ENCODE peak calls at places on chromosomes 5 and 9, in eight cellular contexts. X, I, L, F, B, S, P and C are unnamed samples.

GRCh38 chr5:169795311-169795710 is 158.2 kb downstream of the DOCK2 start:
- DNase-seq in X (no peak), I (no peak), L (no peak), F (no peak), B (no peak), S (peak; percentile 85), P (no peak), C (no peak)

GRCh38 chr5:36383942-36384341 is 82.2 kb upstream of the RANBP3L start:
- DNase-seq in X (no peak), I (no peak), L (no peak), F (no peak), B (no peak), S (no peak), P (no peak), C (no peak)

GRCh38 chr9:37920471-37921167 is 16.7 kb upstream of the SLC25A51 start:
- DNase-seq in X (no peak), I (no peak), L (no peak), F (no peak), B (peak; percentile 59), S (peak; percentile 15), P (no peak), C (no peak)

GRCh38 chr9:124657526-124657925 is 113.6 kb downstream of the NR6A1 start:
- DNase-seq in X (no peak), I (no peak), L (no peak), F (no peak), B (no peak), S (peak; percentile 9), P (no peak), C (no peak)

GRCh38 chr5:93249651-93250289 is 331.2 kb downstream of the NR2F1-AS1 start:
- DNase-seq in X (no peak), I (no peak), L (peak; percentile 34), F (peak; percentile 87), B (no peak), S (no peak), P (no peak), C (no peak)

GRCh38 chr9:78288214-78288892 is 8.6 kb upstream of the PSAT1 start:
- DNase-seq in X (no peak), I (no peak), L (no peak), F (no peak), B (no peak), S (no peak), P (peak; percentile 29), C (no peak)

GRCh38 chr5:180090769-180091546 is 19.4 kb upstream of the RNF130 start:
- DNase-seq in X (no peak), I (no peak), L (peak; percentile 64), F (peak; percentile 43), B (peak; percentile 67), S (peak; percentile 72), P (peak; percentile 52), C (peak; percentile 75)

GRCh38 chr9:89252910-89253309 is 58.1 kb upstream of the CKS2 start:
- DNase-seq in X (no peak), I (no peak), L (no peak), F (no peak), B (no peak), S (no peak), P (no peak), C (no peak)

GRCh38 chr9:135971892-135972291 is 10.7 kb upstream of the UBAC1 start:
- DNase-seq in X (peak; percentile 68), I (no peak), L (peak; percentile 67), F (no peak), B (peak; percentile 98), S (peak; percentile 43), P (peak; percentile 71), C (peak; percentile 38)

GRCh38 chr5:111016801-111017200 is 54.7 kb upstream of the TSLP start:
- DNase-seq in X (no peak), I (no peak), L (no peak), F (no peak), B (no peak), S (no peak), P (no peak), C (no peak)

GRCh38 chr9:104863180-104863883 is 64.6 kb downstream of the ABCA1 start:
- DNase-seq in X (no peak), I (peak; percentile 82), L (peak; percentile 44), F (peak; percentile 78), B (peak; percentile 54), S (peak; percentile 67), P (peak; percentile 59), C (peak; percentile 75)

GRCh38 chr9:125991886-125992529 is 244.8 kb downstream of the PBX3 start:
- DNase-seq in X (no peak), I (no peak), L (no peak), F (no peak), B (no peak), S (no peak), P (no peak), C (no peak)

GRCh38 chr9:126326228-126327015 is at the start of gene MVB12B:
- DNase-seq in X (no peak), I (peak; percentile 89), L (no peak), F (peak; percentile 37), B (peak; percentile 49), S (peak; percentile 53), P (no peak), C (peak; percentile 58)

GRCh38 chr9:19828586-19828985 is 39.7 kb upstream of the SLC24A2 start:
- DNase-seq in X (no peak), I (no peak), L (no peak), F (no peak), B (no peak), S (no peak), P (no peak), C (no peak)

GRCh38 chr9:35521708-35522107 is 31.8 kb downstream of the RUSC2 start:
- DNase-seq in X (no peak), I (no peak), L (no peak), F (no peak), B (no peak), S (no peak), P (no peak), C (peak; percentile 26)

DNA sequence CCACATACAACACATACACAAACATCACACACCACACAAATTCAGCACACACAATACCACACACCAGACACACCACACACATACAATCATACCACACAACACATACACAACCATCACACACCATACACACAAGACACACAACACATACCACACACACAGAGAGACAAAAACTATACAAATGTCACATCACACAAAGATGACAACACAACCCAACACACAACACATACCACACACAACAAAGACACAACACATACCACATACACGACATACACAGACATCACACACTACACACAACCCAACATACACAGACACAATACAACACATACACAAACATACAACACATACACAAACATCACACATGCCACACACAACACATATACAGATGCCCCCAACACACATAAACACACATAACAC is 44.8 kb downstream of the ROR2 start:
- DNase-seq in X (no peak), I (no peak), L (no peak), F (no peak), B (no peak), S (no peak), P (no peak), C (no peak)
- TF ChIP-seq MAX in X (no peak), I (no peak), L (no peak), F (no peak), B (no peak), S (no peak), P (no peak), C (no peak)

DNA sequence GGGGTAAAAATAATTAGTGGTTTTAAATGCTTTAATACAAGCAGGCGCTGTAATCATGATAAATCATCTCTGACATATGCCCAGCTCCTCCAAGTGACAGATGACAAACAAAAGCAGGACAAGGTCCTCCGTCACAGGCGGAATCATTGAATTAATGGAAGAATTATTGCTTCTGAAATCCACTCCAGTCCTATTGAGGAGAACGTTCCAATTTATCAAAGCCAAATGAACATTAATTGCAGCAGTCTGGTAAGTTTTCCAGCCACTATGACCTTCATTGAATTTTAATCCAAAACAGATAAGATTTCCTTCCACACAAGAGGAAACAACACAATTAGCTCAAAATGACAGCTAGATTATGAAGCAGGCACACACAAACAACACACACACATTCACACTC is 136.8 kb downstream of the ASTN2 start:
- DNase-seq in X (no peak), I (peak; percentile 49), L (no peak), F (no peak), B (no peak), S (no peak), P (no peak), C (no peak)
- TF ChIP-seq MAX in X (no peak), I (no peak), L (no peak), F (no peak), B (no peak), S (no peak), P (no peak), C (no peak)

GRCh38 chr5:54760182-54760935 is 225.0 kb downstream of the ESM1 start:
- DNase-seq in X (no peak), I (no peak), L (no peak), F (no peak), B (no peak), S (no peak), P (no peak), C (no peak)
- TF ChIP-seq MAX in X (no peak), I (no peak), L (no peak), F (no peak), B (no peak), S (no peak), P (no peak), C (no peak)

GRCh38 chr5:126780165-126780827 is 3.4 kb downstream of the LMNB1 start:
- DNase-seq in X (no peak), I (peak; percentile 59), L (no peak), F (peak; percentile 56), B (peak; percentile 28), S (peak; percentile 86), P (peak; percentile 63), C (peak; percentile 73)

GRCh38 chr5:126778675-126779403 is 1.9 kb downstream of the LMNB1 start:
- DNase-seq in X (no peak), I (no peak), L (no peak), F (no peak), B (no peak), S (no peak), P (no peak), C (no peak)

GRCh38 chr5:126777257-126777973 is 479 bp downstream of the LMNB1 start:
- DNase-seq in X (no peak), I (peak; percentile 63), L (no peak), F (peak; percentile 72), B (peak; percentile 60), S (peak; percentile 78), P (peak; percentile 9), C (no peak)

GRCh38 chr5:126777974-126778674 is 1.2 kb downstream of the LMNB1 start:
- DNase-seq in X (peak; percentile 91), I (peak; percentile 86), L (peak; percentile 85), F (peak; percentile 98), B (peak; percentile 94), S (peak; percentile 98), P (peak; percentile 89), C (peak; percentile 87)

GRCh38 chr5:126776499-126777256 is at the start of gene LMNB1:
- DNase-seq in X (peak; percentile 93), I (peak; percentile 95), L (peak; percentile 93), F (peak; percentile 95), B (peak; percentile 97), S (peak; percentile 99), P (peak; percentile 92), C (peak; percentile 81)
- TF ChIP-seq MAX in X (peak; percentile 82), I (peak; percentile 84), L (peak; percentile 91), F (peak; percentile 97), B (peak; percentile 80), S (peak; percentile 97), P (peak; percentile 77), C (peak; percentile 88)

DNA sequence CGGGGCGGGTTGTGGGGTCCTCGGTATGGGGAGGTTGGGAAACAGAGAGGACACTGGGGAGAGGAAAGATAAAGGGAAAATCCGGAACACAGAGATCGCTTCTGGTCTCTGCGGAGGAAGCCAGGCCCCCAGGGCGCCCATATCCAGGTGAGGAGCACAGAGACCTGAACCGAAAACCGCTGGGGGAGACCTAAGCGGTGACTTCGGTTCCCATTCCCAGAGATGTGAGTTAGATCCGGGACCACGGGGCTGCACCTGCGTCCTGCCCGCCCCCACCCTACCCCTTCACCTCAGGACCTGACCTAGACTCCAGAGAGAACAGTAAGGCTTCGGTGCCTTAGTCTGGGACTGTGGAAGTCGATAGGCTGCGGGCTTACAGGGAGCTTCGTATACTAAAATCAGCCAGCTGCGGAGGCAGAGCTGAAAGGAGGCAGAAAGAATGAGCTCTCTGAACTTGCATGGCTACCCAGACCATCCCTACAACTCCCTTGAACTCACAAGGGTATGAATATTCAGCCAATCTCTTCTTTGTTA is 463 bp upstream of the FAM13B start:
- DNase-seq in X (peak; percentile 29), I (no peak), L (no peak), F (no peak), B (no peak), S (no peak), P (no peak), C (no peak)
- TF ChIP-seq MAX in X (no peak), I (no peak), L (no peak), F (no peak), B (no peak), S (no peak), P (no peak), C (no peak)